ENCODE peak calls at places on chromosomes 2 and 18, in ten cellular contexts. J is tibial artery; C is SK-N-SH; O is CD8-positive, alpha-beta memory T cell; L is naive thymus-derived CD4-positive, alpha-beta T cell; G is ovary; H is transverse colon; W is uterus; A is heart right ventricle; P is OCI-LY7. I is an unnamed sample.

GRCh38 chr18:7174359-7175107 is 56.4 kb upstream of the LRRC30 start:
- DNase-seq in G (no peak), O (no peak), C (peak; percentile 36), P (no peak), J (no peak), H (no peak), L (no peak), W (no peak), A (no peak), I (no peak)

GRCh38 chr18:58565021-58565420 is 63.9 kb downstream of the ALPK2 start:
- DNase-seq in C (no peak), J (no peak), P (peak; percentile 28), G (no peak), W (no peak), A (no peak), O (no peak), L (no peak), H (no peak), I (no peak)

GRCh38 chr18:905307-905947 is 756 bp downstream of the ADCYAP1 start:
- DNase-seq in H (no peak), C (peak; percentile 38), P (no peak), O (no peak), G (no peak), A (no peak), J (no peak), L (no peak), W (no peak), I (no peak)

GRCh38 chr2:127084611-127085031 is 22.3 kb downstream of the BIN1 start:
- DNase-seq in H (no peak), W (no peak), L (no peak), G (no peak), C (no peak), A (no peak), J (no peak), P (no peak), O (peak; percentile 32), I (no peak)

GRCh38 chr2:14827226-14828023 is 194.9 kb downstream of the LRATD1 start:
- DNase-seq in G (no peak), A (no peak), C (no peak), W (no peak), P (no peak), L (no peak), O (no peak), H (no peak), J (no peak), I (no peak)

GRCh38 chr2:238473014-238473413 is 46.3 kb downstream of the ASB1 start:
- DNase-seq in J (no peak), W (no peak), P (no peak), A (no peak), G (no peak), C (no peak), L (no peak), H (no peak), O (no peak), I (no peak)

GRCh38 chr2:198311020-198311419 is 506.6 kb downstream of the PLCL1 start:
- DNase-seq in P (no peak), W (no peak), G (no peak), H (peak; percentile 33), C (no peak), A (no peak), J (no peak), L (no peak), O (no peak), I (no peak)

GRCh38 chr2:16632615-16633014 is 33.0 kb downstream of the CYRIA start:
- DNase-seq in O (no peak), L (no peak), J (no peak), H (no peak), P (no peak), W (no peak), A (no peak), G (no peak), C (no peak), I (no peak)

GRCh38 chr2:10369269-10370255 is 66.9 kb downstream of the HPCAL1 start:
- DNase-seq in H (peak; percentile 42), C (no peak), J (no peak), G (no peak), L (no peak), W (no peak), A (no peak), O (no peak), P (no peak), I (no peak)

GRCh38 chr2:150371066-150371812 is 116.2 kb downstream of the RND3 start:
- DNase-seq in H (peak; percentile 60), L (no peak), C (no peak), O (no peak), W (no peak), G (no peak), J (no peak), A (no peak), P (no peak), I (no peak)

GRCh38 chr2:44126106-44126797 is 42.4 kb upstream of the PPM1B start:
- DNase-seq in H (no peak), L (no peak), J (no peak), W (no peak), A (no peak), O (no peak), G (no peak), C (no peak), P (no peak), I (no peak)

GRCh38 chr2:202037086-202037485 is 3.4 kb downstream of the FZD7 start:
- DNase-seq in W (no peak), J (no peak), C (no peak), A (no peak), P (no peak), H (no peak), O (no peak), L (no peak), G (no peak), I (peak; percentile 22)

GRCh38 chr2:164146478-164146877 is 410.7 kb upstream of the FIGN start:
- DNase-seq in C (no peak), P (no peak), G (no peak), H (no peak), J (no peak), L (no peak), O (no peak), W (no peak), A (no peak), I (no peak)

GRCh38 chr2:105403241-105403784 is 4.5 kb upstream of the FHL2 start:
- DNase-seq in G (no peak), C (no peak), A (no peak), J (no peak), P (no peak), H (peak; percentile 48), W (no peak), O (no peak), L (no peak), I (no peak)
- H3K27ac ChIP-seq in G (peak overlapping the region; percentile 62), C (peak overlapping the region; percentile 73), A (peak overlapping the region; percentile 78), J (no peak overlapping the region), P (no peak overlapping the region), H (peak overlapping the region; percentile 79), W (peak overlapping the region; percentile 71), O (no peak overlapping the region), L (no peak overlapping the region), I (no peak overlapping the region)

GRCh38 chr18:49047540-49047939 is 96.8 kb upstream of the SMAD7 start:
- DNase-seq in C (no peak), L (no peak), G (no peak), W (no peak), P (no peak), H (no peak), J (no peak), O (no peak), A (no peak), I (no peak)

GRCh38 chr18:49046125-49046524 is 95.4 kb upstream of the SMAD7 start:
- DNase-seq in L (no peak), H (no peak), W (no peak), P (no peak), G (no peak), A (no peak), J (no peak), C (no peak), O (no peak), I (no peak)

GRCh38 chr18:49045585-49045984 is 94.8 kb upstream of the SMAD7 start:
- DNase-seq in G (no peak), A (no peak), P (no peak), H (no peak), O (no peak), W (no peak), J (no peak), L (no peak), C (no peak), I (no peak)

GRCh38 chr18:49050462-49050861 is 99.7 kb upstream of the SMAD7 start:
- DNase-seq in W (no peak), A (no peak), O (no peak), G (no peak), P (no peak), J (no peak), L (no peak), H (no peak), C (no peak), I (no peak)

DNA sequence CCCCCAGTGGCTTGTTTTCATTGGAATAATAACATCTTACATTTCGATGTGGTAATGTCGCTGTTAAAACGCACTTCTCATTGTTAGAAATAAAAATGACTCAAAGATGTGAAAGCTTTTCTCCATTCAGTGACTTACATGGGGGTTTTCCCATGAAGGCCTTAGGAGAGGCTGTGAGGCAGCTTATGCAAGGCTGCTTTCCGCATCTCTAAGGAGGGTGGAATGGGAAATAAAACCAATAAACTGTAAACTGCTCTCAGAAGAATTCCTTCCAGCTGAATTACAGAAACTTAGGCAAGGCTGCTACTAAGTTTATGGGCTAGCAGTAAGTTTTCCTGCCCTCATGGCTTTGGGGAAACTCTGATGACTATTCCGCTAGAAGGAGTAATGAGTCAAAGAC is 97.6 kb upstream of the SMAD7 start:
- DNase-seq in H (no peak), J (no peak), C (no peak), P (no peak), W (no peak), G (no peak), O (no peak), A (no peak), L (no peak), I (no peak)
- H3K27ac ChIP-seq in H (no peak overlapping the region), J (no peak overlapping the region), C (peak overlapping the region; percentile 44), P (no peak overlapping the region), W (no peak overlapping the region), G (no peak overlapping the region), O (no peak overlapping the region), A (no peak overlapping the region), L (no peak overlapping the region), I (no peak overlapping the region)

DNA sequence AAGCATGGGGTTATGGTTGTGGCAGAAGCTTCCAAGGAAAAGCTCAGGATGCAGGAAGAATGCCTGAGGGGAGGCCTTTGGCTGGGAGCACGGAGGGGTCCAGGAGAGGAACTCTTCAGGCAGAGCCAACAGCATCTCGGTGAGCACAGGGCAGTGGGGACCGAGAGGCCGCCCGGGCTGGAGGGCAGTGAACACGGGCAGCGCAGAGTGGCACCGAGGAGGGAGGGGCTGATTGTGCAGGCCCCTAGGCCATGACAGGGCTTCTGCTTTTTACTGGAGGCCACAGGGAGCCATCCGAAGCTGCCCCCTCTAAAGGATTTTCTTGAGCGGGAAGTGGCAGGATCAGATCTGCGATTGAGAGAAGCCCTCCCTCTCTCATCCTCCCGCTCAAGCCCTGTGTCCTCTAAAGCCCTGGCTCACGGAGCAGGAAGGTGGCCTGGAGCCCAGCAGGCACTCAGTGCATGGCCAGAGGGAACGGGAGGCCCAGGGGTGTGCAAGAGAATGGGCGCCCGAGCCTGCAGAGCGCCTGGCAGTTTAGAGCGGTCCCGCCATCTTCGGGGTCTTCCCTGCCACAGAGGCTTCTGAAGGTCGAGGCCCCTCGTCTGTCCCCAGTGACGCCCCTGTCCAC is 110.0 kb upstream of the STON1 start:
- DNase-seq in C (no peak), L (no peak), H (no peak), A (no peak), J (no peak), G (no peak), P (no peak), W (peak; percentile 26), O (no peak), I (no peak)
- H3K27ac ChIP-seq in C (peak overlapping the region; percentile 73), L (peak overlapping the region; percentile 25), H (no peak overlapping the region), A (peak overlapping the region; percentile 21), J (no peak overlapping the region), G (no peak overlapping the region), P (no peak overlapping the region), W (no peak overlapping the region), O (no peak overlapping the region), I (no peak overlapping the region)

GRCh38 chr2:134131681-134132486 is 122.0 kb upstream of the MGAT5 start:
- DNase-seq in C (no peak), G (no peak), A (no peak), W (no peak), L (no peak), P (no peak), H (no peak), O (no peak), J (no peak), I (no peak)
- H3K27ac ChIP-seq in C (no peak overlapping the region), G (no peak overlapping the region), A (no peak overlapping the region), W (no peak overlapping the region), L (no peak overlapping the region), P (no peak overlapping the region), H (no peak overlapping the region), O (no peak overlapping the region), J (no peak overlapping the region), I (no peak overlapping the region)